ENCODE peak calls at places on chromosomes 13 and 19, in ten cellular contexts. K is omental fat pad; J is CD4-positive, alpha-beta T cell; S is suprapubic skin; P is A673; R is astrocyte of the spinal cord; N is endothelial cell; E is heart left ventricle; H is Panc1; L is fibroblast of lung. O is an unnamed sample.
A peak's percentile ranks its signal among the peaks of the same experiment; 100 is the strongest.

GRCh38 chr19:29963576-29963975 is 21.5 kb downstream of the URI1 start:
- DNase-seq in K (no peak), J (no peak), S (no peak), P (no peak), R (no peak), N (no peak), E (no peak), H (no peak), L (no peak), O (no peak)

GRCh38 chr19:49339364-49340068 is 4.3 kb downstream of the CD37 start:
- DNase-seq in K (peak; percentile 54), J (no peak), S (peak; percentile 88), P (peak; percentile 97), R (peak; percentile 89), N (peak; percentile 73), E (peak; percentile 92), H (no peak), L (peak; percentile 91), O (peak; percentile 85)

GRCh38 chr13:38905861-38906260 is 84.8 kb downstream of the STOML3 start:
- DNase-seq in K (no peak), J (no peak), S (no peak), P (no peak), R (no peak), N (no peak), E (no peak), H (no peak), L (no peak), O (no peak)

GRCh38 chr13:96032717-96033116 is 20.5 kb downstream of the UGGT2 start:
- DNase-seq in K (no peak), J (no peak), S (no peak), P (no peak), R (no peak), N (no peak), E (no peak), H (no peak), L (no peak), O (no peak)

GRCh38 chr13:35496761-35497386 is 20.4 kb upstream of the MAB21L1 start:
- DNase-seq in K (no peak), J (no peak), S (no peak), P (no peak), R (no peak), N (no peak), E (no peak), H (no peak), L (no peak), O (no peak)

GRCh38 chr19:43353606-43354304 is at the start of gene CD177:
- DNase-seq in K (no peak), J (no peak), S (no peak), P (no peak), R (no peak), N (no peak), E (no peak), H (no peak), L (no peak), O (no peak)

GRCh38 chr13:108084840-108085239 is 130.5 kb downstream of the LIG4 start:
- DNase-seq in K (no peak), J (no peak), S (no peak), P (no peak), R (no peak), N (no peak), E (no peak), H (no peak), L (no peak), O (no peak)

GRCh38 chr19:49949735-49950589 is 11.0 kb downstream of the SIGLEC11 start:
- DNase-seq in K (no peak), J (no peak), S (no peak), P (no peak), R (no peak), N (no peak), E (no peak), H (no peak), L (no peak), O (peak; percentile 34)

GRCh38 chr19:44646049-44646416 is 2.3 kb downstream of the PVR start:
- DNase-seq in K (no peak), J (no peak), S (no peak), P (no peak), R (no peak), N (no peak), E (no peak), H (no peak), L (no peak), O (no peak)

GRCh38 chr13:100203696-100204367 is 114.9 kb downstream of the PCCA start:
- DNase-seq in K (no peak), J (no peak), S (no peak), P (peak; percentile 11), R (peak; percentile 85), N (no peak), E (no peak), H (no peak), L (peak; percentile 89), O (no peak)

GRCh38 chr13:54287062-54287764 is 1258.6 kb downstream of the OLFM4 start:
- DNase-seq in K (no peak), J (no peak), S (no peak), P (no peak), R (no peak), N (no peak), E (no peak), H (no peak), L (no peak), O (no peak)

GRCh38 chr19:39518975-39519374 is 4.0 kb downstream of the SELENOV start:
- DNase-seq in K (no peak), J (no peak), S (no peak), P (no peak), R (no peak), N (no peak), E (no peak), H (no peak), L (no peak), O (no peak)

GRCh38 chr13:22049384-22049783 is 378.5 kb downstream of the FGF9 start:
- DNase-seq in K (no peak), J (no peak), S (no peak), P (no peak), R (no peak), N (no peak), E (no peak), H (no peak), L (no peak), O (no peak)

DNA sequence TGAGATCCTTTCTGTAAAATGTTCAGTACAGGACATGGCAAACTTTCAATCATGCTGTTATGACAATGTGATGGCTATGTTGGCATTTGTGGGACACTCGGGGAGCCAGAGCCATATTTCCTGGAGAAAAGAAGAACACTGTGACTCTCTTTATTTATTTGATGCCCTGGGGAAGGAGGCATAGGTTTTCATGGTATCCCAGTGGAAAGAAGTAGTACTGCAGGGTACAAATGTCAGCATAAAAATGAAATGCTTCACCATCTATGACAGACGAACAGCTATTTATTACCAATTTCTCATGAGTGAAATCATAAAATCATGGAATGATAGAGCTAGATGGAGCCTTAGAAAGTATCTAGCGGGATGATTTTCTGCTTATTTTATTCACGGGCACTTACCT is 217.1 kb downstream of the COL4A1 start:
- DNase-seq in K (no peak), J (no peak), S (no peak), P (peak; percentile 14), R (no peak), N (no peak), E (no peak), H (no peak), L (no peak), O (no peak)
- TF ChIP-seq CTCF in K (no peak), J (no peak), S (peak; percentile 29), P (peak; percentile 45), R (peak; percentile 39), N (peak; percentile 70), E (peak; percentile 48), H (peak; percentile 12), L (peak; percentile 27), O (peak; percentile 33)

DNA sequence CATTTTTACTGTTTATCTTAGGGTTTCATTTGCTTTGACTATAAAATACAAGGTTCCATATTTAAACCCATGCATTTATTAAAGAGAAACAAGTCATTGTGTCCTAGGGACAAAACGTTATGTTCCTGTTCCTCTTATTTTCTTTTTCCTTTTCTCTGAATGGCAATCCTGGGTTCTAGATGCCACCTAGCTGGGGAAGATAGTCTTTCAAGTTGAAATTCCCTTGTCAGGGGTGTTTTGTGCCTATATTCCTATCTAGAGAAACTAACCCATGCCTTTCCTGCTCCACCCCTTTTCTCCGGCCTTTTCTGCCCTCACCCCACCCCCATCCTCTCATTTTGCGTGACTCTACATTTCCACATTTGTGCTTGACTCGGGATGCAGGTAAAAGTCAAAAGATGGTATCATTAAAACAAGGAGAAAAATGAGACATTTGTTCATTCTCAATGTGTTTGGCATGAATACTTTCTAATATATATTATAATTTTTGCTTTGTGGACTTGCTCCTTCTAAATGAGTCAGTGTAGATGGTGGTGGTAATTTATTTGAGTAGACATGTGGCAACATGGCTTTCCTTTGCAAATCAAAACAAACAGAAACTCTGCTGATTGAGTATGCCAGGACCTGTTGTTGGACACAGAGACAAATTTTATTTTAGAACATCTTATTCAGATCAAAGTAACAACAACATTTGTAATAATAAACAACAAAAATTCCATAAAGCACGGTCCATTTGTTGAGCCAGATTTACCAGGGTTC is 26.8 kb upstream of the STARD13 start:
- DNase-seq in K (no peak), J (no peak), S (no peak), P (peak; percentile 47), R (peak; percentile 60), N (no peak), E (no peak), H (peak; percentile 10), L (peak; percentile 14), O (no peak)
- TF ChIP-seq CTCF in K (no peak), J (no peak), S (no peak), P (peak; percentile 48), R (peak; percentile 31), N (no peak), E (peak; percentile 29), H (peak; percentile 33), L (peak; percentile 32), O (no peak)

DNA sequence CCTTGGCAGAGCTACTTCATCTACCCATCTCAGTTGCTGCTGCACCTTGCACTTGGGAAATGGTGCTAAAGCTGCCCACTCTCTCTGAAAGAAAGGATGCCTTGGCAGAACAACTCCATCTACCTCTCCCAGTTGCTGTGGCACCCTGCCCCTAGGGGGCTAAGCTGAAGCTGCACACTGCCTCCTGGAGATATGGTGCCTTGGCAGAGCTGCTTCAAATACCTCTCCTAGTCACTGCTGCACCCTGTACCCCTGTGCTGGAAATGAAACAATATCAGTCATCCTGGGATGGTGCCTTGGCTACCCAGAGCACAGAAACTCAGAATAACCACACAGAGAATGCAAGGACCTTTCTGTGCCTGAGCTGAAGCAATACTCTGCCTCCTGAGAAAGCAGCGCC is 615.8 kb downstream of the DIAPH3 start:
- DNase-seq in K (no peak), J (no peak), S (no peak), P (no peak), R (no peak), N (no peak), E (no peak), H (no peak), L (no peak), O (no peak)
- TF ChIP-seq CTCF in K (no peak), J (no peak), S (no peak), P (peak; percentile 42), R (no peak), N (no peak), E (no peak), H (no peak), L (no peak), O (no peak)

DNA sequence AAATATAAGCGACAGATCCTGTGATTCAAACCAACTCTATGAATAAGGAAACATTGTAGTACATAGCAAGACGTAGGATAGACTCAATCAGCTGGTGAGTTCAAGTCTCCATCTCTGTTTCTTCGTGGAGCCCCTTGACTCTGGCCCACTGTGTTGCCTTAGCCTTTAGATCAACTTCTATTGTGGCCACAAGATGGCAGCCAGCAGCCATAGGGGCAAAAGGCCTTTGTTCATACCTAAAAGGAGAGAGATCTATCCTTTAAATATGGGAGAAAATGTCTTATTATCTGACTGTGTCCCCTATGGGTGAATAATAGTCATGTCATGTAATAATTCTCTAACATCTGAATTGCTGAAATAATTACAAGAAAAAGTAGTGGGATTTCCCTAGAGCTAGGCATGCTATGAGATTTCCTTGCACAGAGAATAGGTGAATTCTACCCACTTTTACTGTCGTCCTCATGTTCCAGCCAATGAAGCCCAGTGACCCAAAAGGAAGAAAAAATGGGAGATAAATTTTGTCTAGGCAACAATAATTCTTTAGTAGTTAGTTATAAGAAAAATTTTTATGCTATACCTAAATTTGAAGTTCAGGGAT is 129.4 kb downstream of the PCDH20 start:
- DNase-seq in K (no peak), J (no peak), S (no peak), P (peak; percentile 61), R (no peak), N (peak; percentile 45), E (no peak), H (no peak), L (no peak), O (no peak)
- TF ChIP-seq CTCF in K (no peak), J (no peak), S (no peak), P (peak; percentile 59), R (peak; percentile 4), N (peak; percentile 60), E (no peak), H (peak; percentile 69), L (no peak), O (peak; percentile 20)